ENCODE peak calls at places on chromosomes 7 and 10, in eight cellular contexts. V, W, Q, C, F, P, Z and K are unnamed samples.

GRCh38 chr10:24866615-24867583 is 85.5 kb downstream of the PRTFDC1 start:
- DNase-seq in V (peak), W (peak), Q (no peak), C (no peak), F (peak), P (peak), Z (peak), K (no peak)

GRCh38 chr7:105188201-105188600 is 174.2 kb downstream of the KMT2E start:
- DNase-seq in V (peak), W (no peak), Q (no peak), C (no peak), F (no peak), P (no peak), Z (no peak), K (no peak)

GRCh38 chr10:86334515-86335085 is 32.0 kb downstream of the GRID1 start:
- DNase-seq in V (no peak), W (no peak), Q (no peak), C (no peak), F (peak), P (no peak), Z (no peak), K (peak)

GRCh38 chr10:102243304-102243703 is 2.0 kb upstream of the PITX3 start:
- DNase-seq in V (peak), W (no peak), Q (no peak), C (no peak), F (no peak), P (no peak), Z (peak), K (no peak)

GRCh38 chr10:129655007-129655678 is 188.1 kb downstream of the MGMT start:
- DNase-seq in V (peak), W (no peak), Q (no peak), C (no peak), F (no peak), P (no peak), Z (no peak), K (no peak)

GRCh38 chr7:139682136-139683013 is 95.4 kb downstream of the HIPK2 start:
- DNase-seq in V (peak), W (peak), Q (no peak), C (no peak), F (no peak), P (no peak), Z (peak), K (no peak)

GRCh38 chr10:33136781-33137180 is 178.8 kb upstream of the ITGB1 start:
- DNase-seq in V (peak), W (no peak), Q (no peak), C (no peak), F (no peak), P (no peak), Z (no peak), K (no peak)

GRCh38 chr10:37681617-37681999 is 175.8 kb downstream of the ZNF248 start:
- DNase-seq in V (no peak), W (no peak), Q (no peak), C (no peak), F (no peak), P (no peak), Z (no peak), K (no peak)

GRCh38 chr7:72176875-72177274 is 235.3 kb downstream of the CALN1 start:
- DNase-seq in V (no peak), W (no peak), Q (no peak), C (no peak), F (no peak), P (no peak), Z (no peak), K (no peak)

GRCh38 chr7:122055072-122055471 is 89.0 kb downstream of the AASS start:
- DNase-seq in V (no peak), W (no peak), Q (no peak), C (no peak), F (no peak), P (no peak), Z (no peak), K (no peak)

GRCh38 chr7:44286182-44286617 is 39.2 kb downstream of the CAMK2B start:
- DNase-seq in V (no peak), W (no peak), Q (no peak), C (peak), F (peak), P (peak), Z (no peak), K (peak)

GRCh38 chr10:49280001-49280408 is 19.0 kb upstream of the C10orf71 start:
- DNase-seq in V (peak), W (no peak), Q (no peak), C (no peak), F (no peak), P (no peak), Z (no peak), K (no peak)

GRCh38 chr7:95205821-95206220 is 118.5 kb downstream of the PON1 start:
- DNase-seq in V (peak), W (peak), Q (no peak), C (no peak), F (no peak), P (no peak), Z (no peak), K (no peak)

GRCh38 chr10:110357252-110357780 is 52.6 kb upstream of the SMNDC1 start:
- DNase-seq in V (peak), W (peak), Q (peak), C (no peak), F (no peak), P (no peak), Z (peak), K (no peak)

GRCh38 chr10:116041948-116042347 is 231.1 kb downstream of the GFRA1 start:
- DNase-seq in V (no peak), W (no peak), Q (no peak), C (no peak), F (no peak), P (no peak), Z (no peak), K (no peak)

GRCh38 chr7:130903358-130903974 is 169.5 kb upstream of the KLF14 start:
- DNase-seq in V (peak), W (peak), Q (no peak), C (no peak), F (no peak), P (no peak), Z (no peak), K (no peak)

GRCh38 chr7:128861957-128862570 is 592 bp upstream of the ATP6V1F start:
- DNase-seq in V (no peak), W (no peak), Q (no peak), C (no peak), F (no peak), P (no peak), Z (no peak), K (no peak)

GRCh38 chr10:93512565-93512964 is 16.2 kb downstream of the CEP55 start:
- DNase-seq in V (peak), W (no peak), Q (no peak), C (no peak), F (no peak), P (no peak), Z (no peak), K (no peak)

GRCh38 chr7:142519077-142519789 is 230.0 kb upstream of the PRSS1 start:
- DNase-seq in V (peak), W (no peak), Q (no peak), C (peak), F (no peak), P (no peak), Z (no peak), K (no peak)

GRCh38 chr7:6278749-6279310 is 6.4 kb upstream of the CYTH3 start:
- DNase-seq in V (peak), W (no peak), Q (no peak), C (no peak), F (no peak), P (no peak), Z (no peak), K (no peak)

GRCh38 chr7:11959121-11959520 is 127.1 kb upstream of the THSD7A start:
- DNase-seq in V (no peak), W (no peak), Q (no peak), C (no peak), F (no peak), P (no peak), Z (no peak), K (no peak)

GRCh38 chr7:106284516-106285050 is at the start of gene NAMPT:
- DNase-seq in V (no peak), W (no peak), Q (no peak), C (peak), F (peak), P (peak), Z (no peak), K (no peak)

GRCh38 chr7:16492513-16493062 is 27.1 kb upstream of the SOSTDC1 start:
- DNase-seq in V (peak), W (no peak), Q (no peak), C (no peak), F (no peak), P (no peak), Z (peak), K (no peak)

GRCh38 chr7:28086198-28086597 is 94.4 kb downstream of the JAZF1 start:
- DNase-seq in V (no peak), W (no peak), Q (no peak), C (no peak), F (no peak), P (no peak), Z (no peak), K (no peak)

GRCh38 chr7:69630292-69630691 is 32.0 kb downstream of the AUTS2 start:
- DNase-seq in V (peak), W (peak), Q (no peak), C (no peak), F (no peak), P (no peak), Z (no peak), K (no peak)

GRCh38 chr7:129238546-129238945 is 13.7 kb downstream of the AHCYL2 start:
- DNase-seq in V (no peak), W (no peak), Q (no peak), C (no peak), F (no peak), P (no peak), Z (no peak), K (no peak)

GRCh38 chr7:92698237-92698841 is 108.1 kb upstream of the FAM133B start:
- DNase-seq in V (peak), W (peak), Q (no peak), C (peak), F (no peak), P (no peak), Z (peak), K (no peak)

GRCh38 chr7:100091411-100092181 is 2.8 kb downstream of the COPS6 start:
- DNase-seq in V (peak), W (peak), Q (no peak), C (peak), F (no peak), P (peak), Z (no peak), K (peak)

GRCh38 chr10:89207181-89207800 is at the start of gene CH25H:
- DNase-seq in V (peak), W (peak), Q (no peak), C (peak), F (peak), P (no peak), Z (no peak), K (no peak)

GRCh38 chr7:116854132-116854531 is 8.3 kb upstream of the CAPZA2 start:
- DNase-seq in V (no peak), W (no peak), Q (no peak), C (no peak), F (no peak), P (no peak), Z (no peak), K (no peak)

GRCh38 chr10:35643151-35643975 is 1.3 kb upstream of the FZD8 start:
- DNase-seq in V (peak), W (peak), Q (no peak), C (peak), F (peak), P (peak), Z (no peak), K (peak)

GRCh38 chr7:73746378-73746777 is 7.8 kb upstream of the ABHD11 start:
- DNase-seq in V (no peak), W (no peak), Q (no peak), C (no peak), F (no peak), P (no peak), Z (no peak), K (no peak)

DNA sequence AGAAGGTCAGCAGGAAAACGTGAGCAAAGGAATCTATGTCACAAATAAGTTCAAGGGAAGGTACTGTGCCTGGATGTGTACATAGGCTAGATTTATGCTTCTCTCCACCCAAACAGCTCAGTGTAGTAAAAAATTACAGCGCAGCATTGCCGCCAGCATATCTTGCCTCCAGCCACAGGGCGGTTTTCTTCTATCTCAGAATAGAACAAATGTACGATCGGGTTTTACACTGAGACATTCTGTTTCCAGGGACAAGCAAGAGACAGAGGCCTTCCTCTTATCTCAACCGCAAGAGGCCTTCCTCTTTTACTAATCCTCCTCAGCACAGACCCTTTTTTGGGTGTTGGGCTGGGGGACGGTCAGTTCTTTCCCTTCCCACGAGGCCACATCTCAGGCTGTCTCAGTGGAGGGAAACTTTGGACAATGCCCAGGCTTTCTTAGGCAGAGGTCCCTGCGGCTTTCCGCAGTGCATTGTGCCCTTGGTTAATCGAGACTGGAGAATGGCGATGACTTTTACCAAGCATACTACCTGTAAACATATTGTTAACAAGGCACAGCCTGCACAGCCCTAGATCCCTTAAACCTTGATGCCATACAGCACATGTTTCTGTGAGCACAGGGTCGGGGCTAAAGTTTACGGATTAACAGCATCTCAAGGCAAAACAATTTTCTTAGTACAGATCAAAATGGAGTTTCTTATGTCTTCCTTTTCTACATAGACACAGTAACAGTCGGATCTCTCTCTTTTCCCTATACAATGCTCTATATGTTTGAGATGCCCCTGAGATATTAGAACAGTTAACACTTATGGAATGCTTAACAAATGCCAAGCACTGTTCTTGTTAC is 11.6 kb upstream of the ABHD11 start:
- DNase-seq in V (no peak), W (no peak), Q (no peak), C (no peak), F (no peak), P (no peak), Z (no peak), K (no peak)
- TF ChIP-seq USF2 in V (no peak), W (no peak), Q (no peak), C (no peak), F (no peak), P (no peak), Z (no peak), K (no peak)

DNA sequence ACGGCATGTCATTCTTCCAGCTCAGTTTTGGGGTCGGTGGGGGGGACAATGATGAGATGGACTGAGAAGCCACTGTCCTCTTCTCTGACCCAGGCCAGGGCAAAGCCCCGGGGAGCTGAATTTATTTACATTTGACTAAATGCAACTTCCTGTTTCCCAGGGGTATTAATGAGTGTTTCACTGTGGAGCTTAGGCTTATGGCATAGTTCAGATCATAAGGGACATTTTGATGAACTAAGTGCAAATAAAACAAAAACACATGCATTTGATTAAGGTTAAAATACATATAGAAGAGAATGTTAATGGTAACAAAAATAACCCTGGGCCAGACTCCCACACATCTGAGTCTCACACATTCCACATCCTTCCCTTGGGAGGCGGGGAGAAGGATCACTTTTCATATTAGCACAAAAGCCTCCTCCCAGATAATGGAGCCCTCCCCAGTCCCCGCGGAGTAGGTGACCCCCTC is 320.6 kb downstream of the FRMD4A start:
- DNase-seq in V (peak), W (no peak), Q (no peak), C (no peak), F (no peak), P (no peak), Z (no peak), K (no peak)
- TF ChIP-seq USF2 in V (no peak), W (no peak), Q (no peak), C (no peak), F (no peak), P (no peak), Z (no peak), K (no peak)

GRCh38 chr7:7675686-7676085 is 35.1 kb downstream of the UMAD1 start:
- DNase-seq in V (no peak), W (no peak), Q (no peak), C (no peak), F (no peak), P (no peak), Z (no peak), K (no peak)
- TF ChIP-seq USF2 in V (no peak), W (no peak), Q (no peak), C (no peak), F (no peak), P (no peak), Z (no peak), K (no peak)

GRCh38 chr10:113857210-113857609 is 2.7 kb downstream of the NHLRC2 start:
- DNase-seq in V (no peak), W (no peak), Q (no peak), C (no peak), F (no peak), P (no peak), Z (no peak), K (no peak)

GRCh38 chr10:113854757-113855626 is 531 bp downstream of the NHLRC2 start:
- DNase-seq in V (peak), W (peak), Q (no peak), C (peak), F (peak), P (peak), Z (peak), K (no peak)

GRCh38 chr10:113854019-113854756 is at the start of the genes DCLRE1A and NHLRC2:
- DNase-seq in V (peak), W (peak), Q (no peak), C (peak), F (peak), P (peak), Z (peak), K (peak)

GRCh38 chr10:113858541-113858940 is 4.1 kb downstream of the NHLRC2 start:
- DNase-seq in V (peak), W (no peak), Q (no peak), C (no peak), F (no peak), P (peak), Z (no peak), K (no peak)

GRCh38 chr10:113856563-113856962 is 2.1 kb downstream of the NHLRC2 start:
- DNase-seq in V (no peak), W (no peak), Q (no peak), C (no peak), F (no peak), P (no peak), Z (no peak), K (no peak)
- TF ChIP-seq USF2 in V (no peak), W (no peak), Q (no peak), C (no peak), F (no peak), P (no peak), Z (no peak), K (no peak)

GRCh38 chr7:1372063-1372462 is 87.2 kb downstream of the MICALL2 start:
- DNase-seq in V (no peak), W (no peak), Q (no peak), C (peak), F (no peak), P (no peak), Z (no peak), K (no peak)

GRCh38 chr7:1368682-1369571 is 90.3 kb downstream of the MICALL2 start:
- DNase-seq in V (no peak), W (peak), Q (no peak), C (peak), F (peak), P (peak), Z (peak), K (peak)

GRCh38 chr7:1370738-1371137 is 88.5 kb downstream of the MICALL2 start:
- DNase-seq in V (no peak), W (no peak), Q (no peak), C (no peak), F (no peak), P (no peak), Z (no peak), K (no peak)

GRCh38 chr7:1368150-1368681 is 91.1 kb downstream of the MICALL2 start:
- DNase-seq in V (no peak), W (no peak), Q (no peak), C (peak), F (no peak), P (no peak), Z (no peak), K (no peak)

GRCh38 chr7:1369856-1370657 is 89.2 kb downstream of the MICALL2 start:
- DNase-seq in V (no peak), W (no peak), Q (no peak), C (peak), F (no peak), P (no peak), Z (no peak), K (peak)
- TF ChIP-seq USF2 in V (no peak), W (no peak), Q (no peak), C (no peak), F (no peak), P (no peak), Z (no peak), K (no peak)

DNA sequence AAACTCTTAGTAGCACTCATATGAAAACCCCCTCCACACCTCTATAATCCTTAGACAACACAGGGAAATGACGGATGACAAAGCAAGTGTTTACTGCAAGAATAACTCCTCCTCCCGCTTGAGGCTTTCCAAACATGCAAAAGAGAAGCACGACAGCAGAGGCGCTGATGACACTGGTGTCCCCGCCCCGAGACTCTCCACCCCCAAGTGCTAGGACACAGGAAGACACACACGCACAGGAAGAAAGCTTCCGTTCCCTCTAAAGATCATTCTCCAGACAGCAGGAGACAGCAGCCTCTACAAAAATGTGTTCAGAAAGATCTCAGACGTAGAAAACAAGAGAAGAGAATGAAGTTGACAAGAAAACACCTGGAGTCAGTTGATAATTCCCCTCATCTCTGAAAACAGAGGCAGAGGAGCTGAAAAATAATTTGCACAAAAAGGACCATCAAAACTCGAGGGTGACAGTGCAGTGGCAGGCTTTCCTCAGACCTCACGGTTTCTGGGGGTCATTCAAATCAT is 90.2 kb downstream of the DLG5 start:
- DNase-seq in V (peak), W (peak), Q (peak), C (no peak), F (no peak), P (peak), Z (no peak), K (no peak)
- TF ChIP-seq USF2 in V (no peak), W (no peak), Q (no peak), C (no peak), F (no peak), P (no peak), Z (no peak), K (no peak)

GRCh38 chr7:79624336-79624735 is 170.9 kb upstream of the MAGI2 start:
- DNase-seq in V (no peak), W (no peak), Q (no peak), C (no peak), F (no peak), P (no peak), Z (no peak), K (no peak)
- TF ChIP-seq USF2 in V (no peak), W (no peak), Q (no peak), C (no peak), F (no peak), P (no peak), Z (no peak), K (no peak)

GRCh38 chr7:618539-619355 is 99.1 kb upstream of the PDGFA start:
- DNase-seq in V (peak), W (no peak), Q (no peak), C (no peak), F (no peak), P (no peak), Z (peak), K (no peak)
- TF ChIP-seq USF2 in V (no peak), W (no peak), Q (no peak), C (no peak), F (no peak), P (no peak), Z (no peak), K (no peak)

GRCh38 chr7:158028290-158028941 is 559.2 kb downstream of the PTPRN2 start:
- DNase-seq in V (no peak), W (no peak), Q (no peak), C (no peak), F (no peak), P (no peak), Z (peak), K (no peak)
- TF ChIP-seq USF2 in V (no peak), W (no peak), Q (no peak), C (no peak), F (no peak), P (no peak), Z (no peak), K (no peak)